ENCODE peak calls at places on chromosomes 11 and 22, in ten cellular contexts. Q is cardiac muscle cell, U is body of pancreas, J is GM12865, K is PC-3, S is ovary, Y is AG10803, B is HFF-Myc, L is astrocyte of the spinal cord, Z is esophagus squamous epithelium. O is an unnamed sample.

GRCh38 chr11:69040581-69041260 is 8.0 kb upstream of the TPCN2 start:
- DNase-seq in J (no peak), K (no peak), S (no peak), Z (no peak), Y (peak), Q (no peak), B (peak), L (peak), U (no peak), O (peak)

GRCh38 chr22:43273902-43274484 is 69.2 kb downstream of the SCUBE1 start:
- DNase-seq in J (peak), Z (no peak), L (peak), U (peak), S (no peak), Y (peak), Q (peak), B (no peak), K (peak), O (peak)

GRCh38 chr11:1326435-1327063 is 17.1 kb upstream of the TOLLIP start:
- DNase-seq in Y (peak), U (no peak), B (no peak), Z (no peak), L (no peak), J (no peak), K (no peak), S (no peak), Q (no peak), O (peak)

GRCh38 chr11:45209904-45210699 is 63.7 kb downstream of the PRDM11 start:
- DNase-seq in Q (peak), J (peak), U (peak), K (no peak), Y (peak), B (no peak), Z (no peak), S (peak), L (peak), O (peak)

GRCh38 chr11:44833869-44834452 is 107.2 kb downstream of the TSPAN18 start:
- DNase-seq in U (no peak), B (no peak), L (no peak), Y (no peak), Z (no peak), K (peak), S (no peak), Q (no peak), J (no peak), O (no peak)

GRCh38 chr11:41301023-41301422 is 158.4 kb downstream of the LRRC4C start:
- DNase-seq in Z (no peak), Y (no peak), J (no peak), U (no peak), B (no peak), Q (no peak), L (peak), S (no peak), K (peak), O (no peak)

GRCh38 chr11:35003658-35004057 is 87.2 kb downstream of the PDHX start:
- DNase-seq in S (no peak), K (peak), U (no peak), B (no peak), Y (no peak), Z (no peak), Q (no peak), L (peak), J (no peak), O (no peak)

GRCh38 chr11:77403228-77403627 is 70.7 kb downstream of the PAK1 start:
- DNase-seq in Z (no peak), J (no peak), S (no peak), Q (no peak), B (no peak), L (no peak), U (no peak), Y (no peak), K (no peak), O (no peak)

GRCh38 chr11:13772223-13773046 is 104.0 kb downstream of the FAR1 start:
- DNase-seq in B (peak), J (peak), Y (peak), K (peak), S (no peak), Z (no peak), Q (peak), U (peak), L (peak), O (peak)

GRCh38 chr22:43474161-43475101 is 62.6 kb downstream of the MPPED1 start:
- DNase-seq in Z (no peak), K (no peak), U (no peak), B (no peak), S (no peak), L (no peak), Y (no peak), J (no peak), Q (no peak), O (no peak)

GRCh38 chr11:17014774-17015638 is 792 bp upstream of the PLEKHA7 start:
- DNase-seq in U (peak), J (peak), L (peak), B (no peak), Y (no peak), S (no peak), Q (peak), Z (no peak), K (peak), O (peak)

GRCh38 chr11:65498042-65498726 is 661 bp upstream of the MALAT1 start:
- DNase-seq in Q (peak), B (peak), J (peak), L (no peak), U (peak), S (peak), Z (no peak), K (peak), Y (peak), O (peak)

GRCh38 chr11:46298699-46299424 is 21.4 kb downstream of the CREB3L1 start:
- DNase-seq in Y (peak), L (peak), Q (no peak), B (no peak), S (no peak), J (peak), K (peak), Z (no peak), U (no peak), O (peak)

GRCh38 chr11:10041337-10041736 is 252.7 kb downstream of the SBF2 start:
- DNase-seq in B (no peak), S (no peak), L (no peak), Z (no peak), Y (no peak), K (no peak), Q (no peak), J (no peak), U (no peak), O (no peak)

GRCh38 chr22:38317995-38318715 is 922 bp upstream of the CSNK1E start:
- DNase-seq in S (peak), K (peak), B (peak), L (peak), Y (peak), J (no peak), U (peak), Z (peak), Q (no peak), O (peak)

GRCh38 chr11:77883775-77884174 is 62.8 kb downstream of the AAMDC start:
- DNase-seq in B (no peak), K (no peak), Y (peak), L (no peak), S (no peak), J (no peak), Z (no peak), Q (no peak), U (no peak), O (no peak)

GRCh38 chr22:36585841-36586240 is 56.9 kb upstream of the EIF3D start:
- DNase-seq in L (no peak), Y (no peak), Z (no peak), Q (no peak), J (no peak), U (no peak), B (no peak), K (peak), S (no peak), O (no peak)

GRCh38 chr11:71323876-71324526 is 71.6 kb upstream of the SHANK2 start:
- DNase-seq in Y (no peak), J (no peak), Q (no peak), L (no peak), S (no peak), U (no peak), Z (no peak), B (no peak), K (no peak), O (no peak)

GRCh38 chr11:125451400-125452124 is 44.5 kb downstream of the FEZ1 start:
- DNase-seq in S (peak), Y (no peak), B (no peak), K (no peak), J (peak), L (no peak), Q (peak), Z (no peak), U (peak), O (peak)

GRCh38 chr11:77752518-77752917 is 68.0 kb downstream of the RSF1 start:
- DNase-seq in Q (no peak), U (no peak), B (no peak), J (no peak), Y (no peak), S (peak), L (no peak), Z (no peak), K (no peak), O (no peak)

GRCh38 chr11:64850979-64851567 is 6.6 kb upstream of the CDC42BPG start:
- DNase-seq in S (no peak), L (no peak), B (no peak), Z (no peak), U (no peak), K (no peak), J (peak), Y (no peak), Q (no peak), O (peak)

GRCh38 chr11:57751676-57752253 is at the start of gene BTBD18:
- DNase-seq in J (peak), Z (no peak), L (peak), S (no peak), U (peak), Y (peak), Q (peak), K (peak), B (no peak), O (no peak)

GRCh38 chr11:2581151-2581930 is 118.5 kb downstream of the KCNQ1OT1 start:
- DNase-seq in J (no peak), L (no peak), U (peak), Q (no peak), K (no peak), S (peak), Z (no peak), B (no peak), Y (no peak), O (no peak)

GRCh38 chr22:29030618-29031235 is 30.9 kb downstream of the C22orf31 start:
- DNase-seq in Y (peak), B (peak), K (peak), J (no peak), S (peak), Z (no peak), Q (peak), U (peak), L (peak), O (peak)

GRCh38 chr22:45638834-45639746 is 32.5 kb upstream of the ATXN10 start:
- DNase-seq in Q (no peak), U (peak), S (no peak), Y (peak), K (peak), B (no peak), J (no peak), L (peak), Z (peak), O (peak)

GRCh38 chr22:19958083-19959042 is 16.7 kb upstream of the TXNRD2 start:
- DNase-seq in K (no peak), Y (peak), S (no peak), U (no peak), J (no peak), L (no peak), Q (no peak), B (no peak), Z (no peak), O (peak)

GRCh38 chr22:40249286-40249685 is 71.6 kb downstream of the TNRC6B start:
- DNase-seq in U (no peak), Y (no peak), Q (no peak), S (no peak), Z (no peak), L (no peak), J (no peak), B (no peak), K (no peak), O (no peak)

GRCh38 chr22:38418589-38418988 is 36.4 kb downstream of the KCNJ4 start:
- DNase-seq in S (no peak), Y (no peak), L (no peak), U (no peak), K (no peak), Z (no peak), B (no peak), J (no peak), Q (no peak), O (no peak)

GRCh38 chr11:101723371-101723770 is 139.6 kb upstream of the TRPC6 start:
- DNase-seq in B (no peak), Z (no peak), L (no peak), Y (no peak), S (no peak), K (peak), Q (no peak), J (no peak), U (no peak), O (no peak)

GRCh38 chr22:36277482-36278291 is 24.8 kb downstream of the APOL1 start:
- DNase-seq in Z (no peak), B (no peak), L (peak), J (peak), K (peak), U (peak), Q (peak), Y (peak), S (no peak), O (no peak)

GRCh38 chr11:72216638-72217037 is at the start of gene FOLR2:
- DNase-seq in S (no peak), J (no peak), Z (no peak), U (no peak), Y (no peak), K (no peak), Q (no peak), B (no peak), L (no peak), O (no peak)

GRCh38 chr11:35664977-35665441 is 2.4 kb downstream of the TRIM44 start:
- DNase-seq in J (no peak), Y (peak), L (peak), Q (no peak), K (peak), U (no peak), S (no peak), B (no peak), Z (no peak), O (no peak)

GRCh38 chr11:10875430-10876021 is 17.7 kb upstream of the ZBED5 start:
- DNase-seq in J (no peak), S (no peak), Y (no peak), Z (no peak), U (no peak), Q (no peak), B (no peak), K (peak), L (no peak), O (peak)

GRCh38 chr11:74474316-74474715 is 7.0 kb upstream of the KCNE3 start:
- DNase-seq in Q (no peak), J (no peak), Y (no peak), Z (no peak), K (no peak), U (no peak), L (no peak), B (no peak), S (peak), O (no peak)

GRCh38 chr11:105244157-105244820 is 104.7 kb upstream of the CARD18 start:
- DNase-seq in L (peak), B (peak), J (no peak), Q (peak), Z (no peak), K (peak), S (no peak), Y (peak), U (peak), O (peak)

GRCh38 chr22:43343262-43343988 is at the start of gene SCUBE1:
- DNase-seq in S (peak), Y (no peak), U (peak), J (no peak), L (no peak), Q (peak), Z (no peak), B (no peak), K (peak), O (peak)

GRCh38 chr22:22908941-22909604 is 21.5 kb downstream of the IGLL5 start:
- DNase-seq in B (no peak), K (no peak), Y (no peak), S (no peak), Z (no peak), Q (no peak), J (no peak), U (no peak), L (no peak), O (no peak)

GRCh38 chr22:22911327-22912134 is 23.9 kb downstream of the IGLL5 start:
- DNase-seq in J (no peak), Z (no peak), L (no peak), S (no peak), K (no peak), U (no peak), Y (no peak), B (no peak), Q (no peak), O (no peak)

GRCh38 chr22:22912135-22912408 is 24.5 kb downstream of the IGLL5 start:
- DNase-seq in B (no peak), Q (no peak), S (no peak), Z (no peak), K (no peak), J (no peak), L (no peak), Y (no peak), U (no peak), O (no peak)

GRCh38 chr22:22909605-22910271 is 22.1 kb downstream of the IGLL5 start:
- DNase-seq in K (no peak), J (no peak), Y (no peak), B (no peak), S (no peak), L (no peak), Z (no peak), Q (no peak), U (no peak), O (no peak)

GRCh38 chr22:22910272-22911240 is 22.9 kb downstream of the IGLL5 start:
- DNase-seq in U (no peak), Z (no peak), K (no peak), B (no peak), J (no peak), L (no peak), Y (no peak), S (no peak), Q (no peak), O (no peak)
- H3K4me3 ChIP-seq in U (no peak), Z (no peak), K (no peak), B (no peak), J (no peak), L (no peak), Y (no peak), S (no peak), Q (no peak), O (no peak)

DNA sequence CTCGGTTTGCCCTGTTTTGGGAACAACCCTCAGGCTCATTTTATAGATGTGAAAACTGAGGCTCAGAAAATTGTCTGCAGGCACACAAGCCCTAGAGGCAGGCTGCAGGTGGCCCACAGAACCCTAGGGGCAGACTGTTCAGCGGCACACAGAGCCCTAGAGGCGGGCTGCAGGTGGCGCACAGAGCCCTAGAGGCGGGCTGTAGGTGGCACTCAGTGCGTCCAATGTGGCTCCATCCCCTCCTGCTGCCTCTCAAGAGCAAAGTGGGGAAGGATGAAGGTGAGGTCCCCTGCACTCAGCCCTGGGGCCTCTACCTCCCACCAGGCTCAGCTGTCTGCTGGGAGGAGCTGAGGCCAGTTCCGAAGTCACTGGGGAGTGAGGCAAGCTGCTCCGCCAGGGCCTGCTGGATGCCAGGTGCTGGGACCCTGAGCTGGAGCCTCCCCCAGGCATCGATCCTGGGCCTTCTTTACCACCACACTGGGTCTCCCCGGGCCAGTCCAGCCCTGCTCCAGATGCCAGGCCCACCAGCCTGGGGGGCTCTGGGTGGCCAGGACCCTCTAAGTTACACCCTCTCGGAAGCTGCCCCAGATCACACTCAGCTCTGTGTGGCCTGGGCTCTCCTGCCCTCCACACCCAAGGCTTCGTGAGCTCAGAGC is 2.3 kb downstream of the ACY3 start:
- DNase-seq in K (no peak), S (no peak), Q (peak), Y (no peak), J (peak), Z (no peak), L (no peak), B (no peak), U (peak), O (no peak)
- TF ChIP-seq CTCF in K (peak), S (no peak), Q (peak), Y (no peak), J (peak), Z (no peak), L (peak), B (no peak), U (peak), O (no peak)

GRCh38 chr11:21066030-21066429 is 396.6 kb downstream of the NELL1 start:
- DNase-seq in L (no peak), K (no peak), Y (no peak), S (no peak), J (no peak), B (no peak), U (no peak), Q (no peak), Z (no peak), O (no peak)
- H3K4me3 ChIP-seq in L (no peak), K (no peak), Y (no peak), S (no peak), J (no peak), B (no peak), U (no peak), Q (no peak), Z (no peak), O (peak)

GRCh38 chr11:236774-237767 is at the start of gene PSMD13:
- DNase-seq in S (peak), Z (peak), L (peak), Q (peak), Y (peak), J (peak), U (peak), B (peak), K (peak), O (peak)

GRCh38 chr11:235180-235997 is 753 bp downstream of the SIRT3 start:
- DNase-seq in U (no peak), K (no peak), B (no peak), Q (no peak), J (peak), L (peak), Y (no peak), S (no peak), Z (no peak), O (no peak)

GRCh38 chr11:232783-233565 is 3.2 kb downstream of the SIRT3 start:
- DNase-seq in J (no peak), Q (no peak), K (no peak), Y (no peak), B (no peak), Z (no peak), U (no peak), S (no peak), L (no peak), O (no peak)

GRCh38 chr11:240315-240714 is 3.5 kb downstream of the PSMD13 start:
- DNase-seq in Y (no peak), Q (no peak), B (no peak), Z (no peak), L (no peak), K (no peak), J (no peak), S (no peak), U (no peak), O (no peak)

GRCh38 chr11:235998-236773 is at the start of gene SIRT3:
- DNase-seq in Z (peak), L (peak), B (peak), J (peak), K (peak), Q (peak), S (peak), Y (peak), U (peak), O (peak)
- TF ChIP-seq CTCF in Z (peak), L (no peak), B (no peak), J (no peak), K (no peak), Q (no peak), S (no peak), Y (peak), U (peak), O (no peak)

DNA sequence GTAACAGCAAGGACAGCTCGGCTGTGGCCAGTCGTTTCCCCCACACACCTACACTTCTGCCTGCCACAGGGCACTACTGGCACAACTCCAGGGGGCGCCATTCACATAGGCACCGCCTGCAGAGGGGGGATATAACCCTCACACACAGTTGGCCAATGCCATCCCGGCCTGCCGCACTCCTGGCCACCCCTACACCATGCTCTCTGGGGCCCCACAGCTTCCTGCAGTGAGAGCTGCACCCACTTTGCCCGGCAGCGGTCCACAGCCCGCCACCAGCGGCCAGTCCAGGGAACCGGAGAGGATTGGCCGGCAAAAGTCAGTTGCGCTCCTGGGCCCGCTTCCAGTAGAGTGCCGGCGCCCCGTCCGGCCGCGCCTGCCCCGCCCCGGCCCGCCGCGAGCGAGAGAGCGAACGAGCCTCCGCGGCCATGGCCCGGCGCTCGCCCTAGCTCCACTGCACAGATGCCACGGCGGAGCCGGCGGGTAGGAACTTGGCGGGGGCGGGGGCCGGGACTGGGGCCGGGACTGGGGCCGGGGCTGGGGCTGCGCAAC is 25.6 kb upstream of the SUSD2 start:
- DNase-seq in S (peak), J (peak), Q (peak), Y (peak), Z (no peak), K (peak), B (no peak), L (peak), U (peak), O (peak)
- H3K4me3 ChIP-seq in S (peak), J (peak), Q (peak), Y (peak), Z (peak), K (peak), B (peak), L (peak), U (peak), O (peak)